ENCODE peak calls at places on chromosomes 1 and 21, in six cellular contexts. M is H7; W is activated T-cell treated with anti-CD3 and anti-CD28 coated beads, Interleukin-2, amount 50 U/mL, for 72 hours; D is ovary; Q is H1; P is NCI-H2081 treated with DMSO at 0.1 percent for 48 hours. V is an unnamed sample.

GRCh38 chr1:161131721-161132409 is 602 bp downstream of the DEDD start:
- DNase-seq in M (no peak), W (no peak), D (no peak), Q (no peak), P (no peak), V (peak)

GRCh38 chr1:167763525-167764220 is 41.9 kb downstream of the MPZL1 start:
- DNase-seq in M (no peak), W (no peak), D (no peak), Q (no peak), P (no peak), V (no peak)

GRCh38 chr21:39373634-39374033 is 24.7 kb upstream of the HMGN1 start:
- DNase-seq in M (peak), W (no peak), D (no peak), Q (no peak), P (no peak), V (peak)

GRCh38 chr1:156623946-156624813 is 5.0 kb downstream of the HAPLN2 start:
- DNase-seq in M (peak), W (peak), D (peak), Q (no peak), P (peak), V (peak)

GRCh38 chr1:116152950-116153691 is 41.9 kb downstream of the MAB21L3 start:
- DNase-seq in M (no peak), W (no peak), D (no peak), Q (no peak), P (no peak), V (no peak)

GRCh38 chr1:200445213-200445612 is 35.4 kb upstream of the ZNF281 start:
- DNase-seq in M (no peak), W (peak), D (no peak), Q (no peak), P (no peak), V (peak)

GRCh38 chr1:117493906-117494305 is 111.9 kb upstream of the TENT5C start:
- DNase-seq in M (no peak), W (no peak), D (no peak), Q (no peak), P (no peak), V (no peak)

GRCh38 chr21:45504516-45505415 is 37.5 kb downstream of the SLC19A1 start:
- DNase-seq in M (no peak), W (no peak), D (peak), Q (no peak), P (no peak), V (no peak)

GRCh38 chr21:34200288-34200905 is 127.0 kb downstream of the MRPS6 start:
- DNase-seq in M (no peak), W (no peak), D (no peak), Q (no peak), P (no peak), V (no peak)

GRCh38 chr1:208203127-208203847 is 40.9 kb downstream of the PLXNA2 start:
- DNase-seq in M (no peak), W (no peak), D (peak), Q (no peak), P (peak), V (peak)

GRCh38 chr1:53987880-53988279 is 30.1 kb downstream of the LDLRAD1 start:
- DNase-seq in M (no peak), W (peak), D (no peak), Q (no peak), P (no peak), V (no peak)

GRCh38 chr1:233971753-233972152 is 67.3 kb downstream of the SLC35F3 start:
- DNase-seq in M (no peak), W (no peak), D (no peak), Q (no peak), P (no peak), V (no peak)

GRCh38 chr21:37061926-37062591 is 10.8 kb downstream of the PIGP start:
- DNase-seq in M (no peak), W (no peak), D (no peak), Q (no peak), P (no peak), V (no peak)

GRCh38 chr1:71351438-71351837 is 270.6 kb upstream of the ZRANB2 start:
- DNase-seq in M (no peak), W (no peak), D (no peak), Q (no peak), P (no peak), V (peak)

GRCh38 chr1:149844096-149844495 is 55.3 kb upstream of the BOLA1 start:
- DNase-seq in M (no peak), W (peak), D (no peak), Q (no peak), P (no peak), V (peak)

GRCh38 chr1:180231506-180232420 is 1.7 kb downstream of the LHX4 start:
- DNase-seq in M (peak), W (peak), D (no peak), Q (no peak), P (no peak), V (peak)

GRCh38 chr21:14864211-14865021 is 200.4 kb downstream of the NRIP1 start:
- DNase-seq in M (no peak), W (peak), D (peak), Q (peak), P (peak), V (peak)

GRCh38 chr21:45304945-45305344 is 17.2 kb upstream of the POFUT2 start:
- DNase-seq in M (no peak), W (no peak), D (peak), Q (no peak), P (no peak), V (no peak)

GRCh38 chr1:24337455-24337854 is 18.3 kb downstream of the GRHL3 start:
- DNase-seq in M (no peak), W (no peak), D (no peak), Q (no peak), P (no peak), V (no peak)

GRCh38 chr1:20486457-20487235 is 636 bp upstream of the CAMK2N1 start:
- DNase-seq in M (peak), W (peak), D (peak), Q (no peak), P (no peak), V (peak)

GRCh38 chr21:20789696-20790095 is 208.5 kb upstream of the NCAM2 start:
- DNase-seq in M (no peak), W (no peak), D (no peak), Q (no peak), P (no peak), V (no peak)

GRCh38 chr1:5975133-5975880 is 16.9 kb downstream of the NPHP4 start:
- DNase-seq in M (peak), W (peak), D (peak), Q (no peak), P (no peak), V (peak)

GRCh38 chr1:19682257-19682656 is 17.6 kb downstream of the HTR6 start:
- DNase-seq in M (no peak), W (no peak), D (no peak), Q (no peak), P (no peak), V (peak)

GRCh38 chr1:200363200-200363933 is 46.5 kb downstream of the ZNF281 start:
- DNase-seq in M (no peak), W (no peak), D (no peak), Q (no peak), P (no peak), V (no peak)

GRCh38 chr1:54273837-54274192 is 73.8 kb downstream of the MRPL37 start:
- DNase-seq in M (peak), W (no peak), D (peak), Q (no peak), P (no peak), V (peak)

GRCh38 chr1:118504231-118504644 is 319.2 kb upstream of the SPAG17 start:
- DNase-seq in M (peak), W (no peak), D (no peak), Q (no peak), P (no peak), V (no peak)

GRCh38 chr1:23483327-23484252 is at the start of gene ASAP3:
- DNase-seq in M (peak), W (no peak), D (peak), Q (peak), P (no peak), V (peak)

GRCh38 chr21:16794944-16795343 is 717.9 kb upstream of the CXADR start:
- DNase-seq in M (no peak), W (no peak), D (peak), Q (no peak), P (no peak), V (peak)

GRCh38 chr1:221998186-221998612 is 256.3 kb upstream of the DUSP10 start:
- DNase-seq in M (no peak), W (no peak), D (no peak), Q (no peak), P (no peak), V (no peak)

GRCh38 chr21:22125581-22125980 is 1127.4 kb downstream of the NCAM2 start:
- DNase-seq in M (no peak), W (no peak), D (no peak), Q (no peak), P (no peak), V (no peak)

GRCh38 chr1:32342704-32343103 is 6.7 kb upstream of the MARCKSL1 start:
- DNase-seq in M (no peak), W (no peak), D (no peak), Q (no peak), P (no peak), V (no peak)

GRCh38 chr21:46182548-46183336 is 1.5 kb downstream of the SPATC1L start:
- DNase-seq in M (peak), W (no peak), D (peak), Q (no peak), P (no peak), V (no peak)

V was measured in EL.